ENCODE peak calls at places on chromosomes 13 and 19, in four cellular contexts. J is GM12892, Z is H1, U is K562. B is an unnamed sample.

GRCh38 chr19:46404039-46404883 is 9.1 kb downstream of the CCDC8 start:
- DNase-seq in U (peak; percentile 33), J (no peak), Z (no peak), B (no peak)

GRCh38 chr13:110580800-110581199 is 19.3 kb upstream of the RAB20 start:
- DNase-seq in J (no peak), U (no peak), Z (no peak), B (no peak)

GRCh38 chr13:61170791-61171330 is 244.8 kb downstream of the PCDH20 start:
- DNase-seq in U (no peak), J (no peak), Z (no peak), B (no peak)

GRCh38 chr13:111017755-111018487 is 97.2 kb upstream of the ARHGEF7 start:
- DNase-seq in Z (no peak), U (no peak), J (no peak), B (no peak)

GRCh38 chr19:46654621-46655152 is 6.3 kb downstream of the DACT3 start:
- DNase-seq in Z (no peak), U (no peak), J (no peak), B (no peak)

GRCh38 chr13:45511310-45512147 is 46.8 kb downstream of the COG3 start:
- DNase-seq in U (peak; percentile 67), Z (no peak), J (peak; percentile 18), B (peak; percentile 34)

GRCh38 chr19:3001235-3001800 is 24.0 kb downstream of the TLE6 start:
- DNase-seq in Z (no peak), J (no peak), U (no peak), B (no peak)

GRCh38 chr13:36356058-36356457 is 9.9 kb upstream of the SPART start:
- DNase-seq in U (no peak), J (no peak), Z (no peak), B (no peak)

GRCh38 chr13:108214511-108215383 is 589 bp downstream of the LIG4 start:
- DNase-seq in Z (no peak), U (no peak), J (no peak), B (peak; percentile 20)

GRCh38 chr19:55688422-55689218 is 13.6 kb downstream of the EPN1 start:
- DNase-seq in J (no peak), Z (no peak), U (peak; percentile 59), B (no peak)
- TF ChIP-seq POLR2A in J (no peak), Z (no peak), U (no peak), B (no peak)

GRCh38 chr13:42146359-42146758 is 97.9 kb downstream of the DGKH start:
- DNase-seq in U (no peak), Z (no peak), J (no peak), B (no peak)
- TF ChIP-seq POLR2AphosphoS5 in U (no peak), Z (no peak), J (no peak), B (no peak)

GRCh38 chr13:31835932-31836331 is 96.6 kb downstream of the RXFP2 start:
- DNase-seq in J (no peak), Z (no peak), U (no peak), B (no peak)
- TF ChIP-seq TAF1 in J (no peak), Z (no peak), U (no peak), B (no peak)

DNA sequence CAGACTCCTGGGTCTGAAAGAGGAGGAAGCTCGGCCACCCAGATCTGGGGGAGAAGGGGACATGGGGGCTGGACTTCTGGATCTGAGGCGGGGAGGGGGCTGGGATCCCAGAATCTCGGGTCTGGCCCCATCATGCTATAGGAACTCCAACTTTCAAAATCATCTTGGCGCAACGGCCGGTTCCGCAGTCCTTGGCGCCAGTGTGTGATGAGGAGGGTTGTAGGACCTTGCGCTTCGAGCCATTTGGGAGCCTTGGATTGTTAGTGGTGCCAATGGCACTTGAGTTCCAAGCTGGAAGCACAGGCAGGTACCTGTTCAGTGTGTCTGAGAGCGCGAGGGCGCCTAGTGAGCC is 324 bp downstream of the RUVBL2 start:
- DNase-seq in U (no peak), J (no peak), Z (no peak), B (no peak)
- TF ChIP-seq POLR2A in U (no peak), J (no peak), Z (no peak), B (no peak)

GRCh38 chr19:6466526-6467248 is 2.6 kb downstream of the CRB3 start:
- DNase-seq in U (no peak), J (no peak), Z (no peak), B (no peak)

GRCh38 chr19:6464070-6464873 is at the start of gene CRB3:
- DNase-seq in Z (peak; percentile 80), J (no peak), U (no peak), B (no peak)

GRCh38 chr19:6467384-6467783 is 3.3 kb downstream of the CRB3 start:
- DNase-seq in Z (no peak), J (no peak), U (no peak), B (no peak)

GRCh38 chr19:6465663-6466062 is 1.6 kb downstream of the CRB3 start:
- DNase-seq in U (no peak), Z (no peak), J (no peak), B (no peak)

DNA sequence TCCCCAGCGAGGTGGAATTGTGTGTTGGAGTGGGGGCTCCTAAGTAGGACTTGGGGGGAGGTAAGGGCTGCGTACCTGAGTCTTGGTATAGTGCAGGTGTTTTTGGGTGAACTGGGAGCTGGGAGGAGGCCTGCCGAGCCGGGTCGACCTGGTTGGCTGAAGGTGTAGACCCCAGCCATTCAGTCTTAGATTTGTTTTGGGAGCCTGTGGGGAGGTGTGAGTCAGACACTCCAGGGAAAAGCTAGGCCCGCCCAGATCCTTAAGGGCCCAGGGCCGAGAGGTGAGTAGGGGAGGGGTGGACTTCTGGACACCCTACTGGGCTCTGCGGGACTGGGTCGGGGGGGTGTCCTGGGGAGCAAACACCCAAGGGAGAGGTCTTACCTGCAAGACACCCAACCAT is 935 bp downstream of the CRB3 start:
- DNase-seq in Z (no peak), J (no peak), U (no peak), B (no peak)
- TF ChIP-seq POLR2AphosphoS5 in Z (no peak), J (no peak), U (no peak), B (no peak)

DNA sequence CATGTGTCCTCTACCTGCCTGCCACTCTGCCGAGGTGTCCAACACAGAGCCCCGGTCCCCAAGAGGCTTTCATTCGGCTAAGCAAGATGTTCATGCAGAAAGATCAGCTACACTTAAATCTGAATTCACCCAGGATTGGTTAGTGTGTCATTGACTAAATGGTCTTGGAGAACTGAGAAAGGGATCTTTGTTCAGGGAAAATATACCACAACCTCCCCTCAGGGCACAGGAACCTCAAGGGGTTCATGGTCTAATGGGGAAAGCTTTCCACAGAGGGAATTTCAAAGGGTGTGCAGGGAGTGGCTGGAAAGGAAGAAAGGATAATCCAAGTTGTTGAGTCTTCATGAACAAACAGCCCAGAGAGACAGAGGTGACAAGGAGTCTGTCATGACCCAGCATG is 14.4 kb upstream of the POP4 start:
- DNase-seq in J (no peak), U (no peak), Z (no peak), B (no peak)
- TF ChIP-seq TAF1 in J (no peak), U (no peak), Z (no peak), B (no peak)

GRCh38 chr19:33631628-33631995 is 9.9 kb downstream of the CHST8 start:
- DNase-seq in Z (no peak), U (no peak), J (no peak), B (no peak)

GRCh38 chr19:33630880-33631627 is 9.3 kb downstream of the CHST8 start:
- DNase-seq in U (no peak), J (no peak), Z (no peak), B (no peak)

GRCh38 chr19:33628921-33629825 is 7.4 kb downstream of the CHST8 start:
- DNase-seq in J (no peak), Z (no peak), U (no peak), B (no peak)

GRCh38 chr19:33627962-33628839 is 6.4 kb downstream of the CHST8 start:
- DNase-seq in Z (no peak), J (no peak), U (no peak), B (no peak)

GRCh38 chr19:33629826-33630375 is 8.1 kb downstream of the CHST8 start:
- DNase-seq in J (no peak), U (no peak), Z (no peak), B (no peak)
- TF ChIP-seq POLR2A in J (no peak), U (no peak), Z (no peak), B (no peak)

DNA sequence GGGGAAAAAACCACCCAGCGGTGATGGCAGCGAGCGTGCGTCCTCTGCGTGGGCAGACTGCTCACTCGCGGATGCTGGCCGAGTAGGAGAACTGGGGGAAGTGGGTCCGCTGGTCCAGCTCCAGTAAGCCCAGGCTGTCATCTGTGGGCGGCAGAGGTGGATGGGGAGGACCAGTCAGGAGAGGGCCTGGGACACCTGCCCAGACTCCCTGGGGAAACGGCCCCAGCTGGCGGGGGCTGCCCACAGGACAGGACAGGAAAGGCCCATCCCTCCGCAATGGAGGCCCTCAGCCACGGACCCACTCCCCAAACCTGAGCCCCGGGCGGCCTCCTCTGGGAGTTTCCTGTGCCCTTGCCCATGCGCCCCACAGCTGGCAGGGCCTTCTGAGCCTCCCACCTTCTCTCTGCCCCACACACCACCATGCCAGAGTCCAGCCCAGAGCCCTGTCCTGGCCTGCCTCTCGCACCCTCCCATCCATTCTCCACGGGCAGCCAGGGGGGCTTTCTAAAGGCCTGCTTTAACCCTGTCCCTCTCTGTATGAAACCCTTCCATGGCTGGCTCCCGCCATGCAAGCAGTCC is 7.4 kb upstream of the CCNP start:
- DNase-seq in U (no peak), J (no peak), Z (no peak), B (no peak)
- TF ChIP-seq POLR2AphosphoS5 in U (no peak), J (no peak), Z (no peak), B (no peak)

DNA sequence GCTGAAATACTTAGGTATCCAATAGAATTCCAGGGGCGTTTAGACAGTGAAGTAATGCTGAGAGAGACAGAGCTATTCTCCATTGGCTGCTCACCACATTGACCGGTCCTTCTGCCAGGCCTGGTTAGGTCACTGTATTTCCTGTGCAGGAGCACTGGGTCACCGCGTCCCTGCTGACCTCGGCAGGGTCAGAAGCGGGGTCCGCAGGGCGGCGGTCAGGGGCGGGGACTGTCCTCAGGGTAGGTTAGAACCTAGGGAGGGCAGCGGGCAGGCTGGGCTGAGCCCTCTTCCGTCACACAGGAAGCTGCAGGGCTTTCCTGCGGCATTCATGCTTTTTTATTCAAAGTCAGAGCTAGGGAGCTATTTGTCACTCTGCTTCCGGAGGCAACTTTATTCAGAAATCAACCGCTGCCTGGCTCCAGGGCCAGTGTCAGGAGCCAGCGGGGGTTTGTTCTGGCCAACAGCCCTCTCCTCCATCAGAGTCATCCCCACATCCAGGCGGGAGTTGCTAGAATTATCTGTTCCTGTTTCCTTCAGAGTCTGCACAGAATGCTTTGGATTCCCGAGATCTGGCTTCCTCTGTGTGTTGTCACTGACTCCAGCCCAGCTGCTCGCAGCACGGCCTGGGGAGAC is 81.3 kb upstream of the WASF3 start:
- DNase-seq in J (no peak), Z (peak; percentile 47), U (no peak), B (no peak)
- TF ChIP-seq TAF1 in J (no peak), Z (peak; percentile 14), U (no peak), B (no peak)

DNA sequence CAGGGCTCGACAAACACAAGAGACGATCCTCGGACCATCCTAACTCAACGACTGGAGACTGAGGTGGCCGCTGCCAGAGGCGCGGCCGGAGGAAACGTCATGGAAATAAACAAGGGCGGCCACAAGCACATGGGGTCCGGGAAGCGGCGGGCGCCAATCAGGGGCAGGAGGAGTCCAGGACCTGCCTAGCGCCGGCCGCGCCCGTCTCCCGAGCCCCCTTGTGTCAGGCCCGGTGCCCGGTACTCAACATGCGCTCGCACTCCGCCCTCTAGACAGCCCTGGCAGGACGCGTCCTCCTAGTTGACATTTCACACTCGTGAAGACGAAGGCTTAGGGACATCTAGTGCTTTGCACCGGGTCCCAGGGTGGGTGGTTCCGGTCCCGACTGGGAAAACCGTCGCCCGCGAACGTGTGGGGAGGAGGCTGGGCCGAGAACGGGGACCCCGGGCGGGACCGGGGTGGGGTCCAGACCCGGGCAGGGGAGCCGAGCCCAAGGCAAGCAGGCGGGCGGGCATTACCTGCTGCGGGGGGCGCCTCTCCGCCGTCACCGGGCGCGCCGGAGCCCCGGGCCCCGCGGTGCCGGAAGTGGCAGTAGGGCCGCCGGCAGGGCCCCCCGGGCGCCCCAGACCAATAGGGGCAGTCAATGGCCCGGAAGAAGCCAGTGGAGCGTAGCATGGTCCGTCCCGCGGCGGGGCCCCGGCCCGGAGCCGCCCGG is 442 bp downstream of the REXO1 start:
- DNase-seq in J (no peak), Z (no peak), U (peak; percentile 74), B (no peak)
- TF ChIP-seq POLR2A in J (no peak), Z (no peak), U (no peak), B (no peak)

B was measured in GM12891.